ENCODE peak calls at places on chromosomes 13 and 19, in four cellular contexts. One of them, this sample, is unnamed.
A peak's percentile ranks its signal among the peaks of the same experiment; 100 is the strongest.

GRCh38 chr13:101545521-101545920 is 93.0 kb downstream of the ITGBL1 start:
- DNase-seq in AG09309: no peak
- DNase-seq in testis: no peak
- DNase-seq in right lobe of liver: no peak
- DNase-seq in this sample: no peak

GRCh38 chr13:107348931-107349330 is 781.0 kb upstream of the ARGLU1 start:
- DNase-seq in right lobe of liver: no peak
- DNase-seq in testis: no peak
- DNase-seq in AG09309: no peak
- DNase-seq in this sample: no peak

GRCh38 chr13:108917581-108917980 is 288.2 kb downstream of the MYO16 start:
- DNase-seq in AG09309: peak; percentile 37
- DNase-seq in testis: no peak
- DNase-seq in right lobe of liver: no peak
- DNase-seq in this sample: no peak

GRCh38 chr13:50081106-50081898 is 66.1 kb downstream of the KCNRG start:
- DNase-seq in AG09309: no peak
- DNase-seq in testis: peak; percentile 72
- DNase-seq in right lobe of liver: peak; percentile 70
- DNase-seq in this sample: peak; percentile 50

GRCh38 chr13:46995874-46996273 is 99.0 kb upstream of the HTR2A start:
- DNase-seq in AG09309: no peak
- DNase-seq in testis: no peak
- DNase-seq in right lobe of liver: no peak
- DNase-seq in this sample: no peak

GRCh38 chr13:36124236-36124822 is 6.9 kb downstream of the DCLK1 start:
- DNase-seq in testis: peak; percentile 75
- DNase-seq in AG09309: peak; percentile 44
- DNase-seq in right lobe of liver: no peak
- DNase-seq in this sample: no peak

GRCh38 chr19:33904681-33905080 is 108.0 kb downstream of the KCTD15 start:
- DNase-seq in AG09309: no peak
- DNase-seq in right lobe of liver: peak; percentile 51
- DNase-seq in testis: no peak
- DNase-seq in this sample: peak; percentile 46

GRCh38 chr13:30880151-30880551 is 25.9 kb upstream of the MEDAG start:
- DNase-seq in testis: no peak
- DNase-seq in right lobe of liver: no peak
- DNase-seq in AG09309: no peak
- DNase-seq in this sample: no peak

GRCh38 chr19:50638576-50638975 is 1.1 kb downstream of the SYT3 start:
- DNase-seq in testis: no peak
- DNase-seq in AG09309: no peak
- DNase-seq in right lobe of liver: no peak
- DNase-seq in this sample: no peak

GRCh38 chr13:31096624-31097302 is 64.9 kb downstream of the HSPH1 start:
- DNase-seq in testis: no peak
- DNase-seq in AG09309: no peak
- DNase-seq in right lobe of liver: no peak
- DNase-seq in this sample: peak; percentile 30

GRCh38 chr13:36920612-36921185 is 661 bp upstream of the SMAD9 start:
- DNase-seq in testis: no peak
- DNase-seq in AG09309: no peak
- DNase-seq in right lobe of liver: no peak
- DNase-seq in this sample: no peak

GRCh38 chr13:96781141-96781540 is 213.1 kb downstream of the OXGR1 start:
- DNase-seq in AG09309: no peak
- DNase-seq in testis: peak; percentile 26
- DNase-seq in right lobe of liver: no peak
- DNase-seq in this sample: no peak

GRCh38 chr13:21006141-21007005 is 55.0 kb downstream of the LATS2 start:
- DNase-seq in testis: no peak
- DNase-seq in AG09309: no peak
- DNase-seq in right lobe of liver: no peak
- DNase-seq in this sample: no peak

GRCh38 chr13:70128098-70128497 is 19.8 kb upstream of the KLHL1 start:
- DNase-seq in AG09309: no peak
- DNase-seq in testis: no peak
- DNase-seq in right lobe of liver: no peak
- DNase-seq in this sample: no peak

GRCh38 chr19:5237939-5238480 is 102.6 kb downstream of the PTPRS start:
- DNase-seq in AG09309: no peak
- DNase-seq in right lobe of liver: no peak
- DNase-seq in testis: no peak
- DNase-seq in this sample: no peak

GRCh38 chr13:110666255-110666533 is 39.7 kb downstream of the CARS2 start:
- DNase-seq in testis: no peak
- DNase-seq in AG09309: no peak
- DNase-seq in right lobe of liver: no peak
- DNase-seq in this sample: no peak

GRCh38 chr19:32373614-32374295 is 28.3 kb downstream of the ZNF507 start:
- DNase-seq in AG09309: peak; percentile 96
- DNase-seq in testis: no peak
- DNase-seq in right lobe of liver: no peak
- DNase-seq in this sample: peak; percentile 85

GRCh38 chr13:60448907-60449510 is 52.0 kb downstream of the TDRD3 start:
- DNase-seq in testis: peak; percentile 16
- DNase-seq in AG09309: peak; percentile 29
- DNase-seq in right lobe of liver: no peak
- DNase-seq in this sample: peak; percentile 1

GRCh38 chr19:15093001-15093400 is 11.0 kb downstream of the OR1I1 start:
- DNase-seq in AG09309: no peak
- DNase-seq in testis: no peak
- DNase-seq in right lobe of liver: no peak
- DNase-seq in this sample: no peak

GRCh38 chr19:37718357-37718756 is 1.2 kb downstream of the ZNF607 start:
- DNase-seq in right lobe of liver: no peak
- DNase-seq in testis: no peak
- DNase-seq in AG09309: no peak
- DNase-seq in this sample: no peak

GRCh38 chr19:10043286-10043927 is 30.1 kb downstream of the RDH8 start:
- DNase-seq in right lobe of liver: no peak
- DNase-seq in AG09309: no peak
- DNase-seq in testis: no peak
- DNase-seq in this sample: no peak

GRCh38 chr13:46057251-46058015 is 4.9 kb upstream of the ZC3H13 start:
- DNase-seq in AG09309: no peak
- DNase-seq in testis: no peak
- DNase-seq in right lobe of liver: no peak
- DNase-seq in this sample: no peak

GRCh38 chr13:88223958-88224357 is 552.8 kb downstream of the SLITRK5 start:
- DNase-seq in testis: no peak
- DNase-seq in right lobe of liver: no peak
- DNase-seq in AG09309: no peak
- DNase-seq in this sample: no peak
- TF ChIP-seq CTCF in testis: no peak
- TF ChIP-seq CTCF in right lobe of liver: no peak
- TF ChIP-seq CTCF in AG09309: no peak
- TF ChIP-seq CTCF in this sample: no peak

GRCh38 chr13:75761373-75761772 is 125.2 kb downstream of the LMO7 start:
- DNase-seq in AG09309: no peak
- DNase-seq in right lobe of liver: no peak
- DNase-seq in testis: no peak
- DNase-seq in this sample: no peak

GRCh38 chr13:75759531-75759930 is 123.4 kb downstream of the LMO7 start:
- DNase-seq in right lobe of liver: no peak
- DNase-seq in AG09309: no peak
- DNase-seq in testis: no peak
- DNase-seq in this sample: no peak

GRCh38 chr13:75762066-75762937 is 126.2 kb downstream of the LMO7 start:
- DNase-seq in AG09309: no peak
- DNase-seq in right lobe of liver: no peak
- DNase-seq in testis: no peak
- DNase-seq in this sample: no peak

GRCh38 chr13:75762967-75763366 is 126.8 kb downstream of the LMO7 start:
- DNase-seq in right lobe of liver: no peak
- DNase-seq in AG09309: no peak
- DNase-seq in testis: no peak
- DNase-seq in this sample: no peak

DNA sequence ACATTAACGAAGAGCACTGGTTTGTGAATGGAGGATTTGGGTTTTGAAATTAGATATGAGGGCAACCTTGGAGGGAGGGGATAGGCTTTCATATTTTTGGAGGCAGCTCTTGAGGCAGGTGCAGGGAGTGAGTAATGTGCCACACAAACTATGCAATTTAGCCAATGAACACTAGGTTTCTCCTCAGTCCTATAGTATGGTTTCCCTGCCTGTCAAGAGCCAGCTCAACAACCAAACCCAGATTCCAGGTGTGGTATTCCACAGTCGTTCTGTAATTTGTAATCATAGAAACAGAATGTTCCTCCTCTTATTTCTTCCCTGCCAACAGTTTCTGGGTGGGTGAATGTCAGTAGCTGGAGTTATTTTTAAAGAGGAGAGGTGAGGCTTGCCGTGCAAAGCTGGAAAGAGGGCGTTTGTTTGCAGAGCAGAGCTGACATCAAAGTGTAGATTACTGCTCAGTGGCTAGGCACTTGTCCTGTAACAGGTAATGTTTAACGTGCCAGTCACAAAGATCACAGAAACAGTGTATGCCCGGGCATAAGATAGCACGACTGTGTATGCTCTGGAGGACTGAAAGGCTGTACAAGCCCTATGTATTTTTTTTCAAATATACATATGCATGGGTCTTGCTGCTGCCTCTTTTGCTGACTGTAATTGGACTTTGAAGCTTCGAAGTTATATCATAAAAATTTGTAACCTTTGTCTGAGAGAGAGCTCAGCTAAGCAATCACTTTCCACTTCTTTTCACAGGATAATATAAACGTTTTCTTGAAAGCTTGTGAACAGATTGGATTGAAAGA is 124.3 kb downstream of the LMO7 start:
- DNase-seq in testis: peak; percentile 27
- DNase-seq in AG09309: no peak
- DNase-seq in right lobe of liver: peak; percentile 40
- DNase-seq in this sample: peak; percentile 33
- TF ChIP-seq CTCF in testis: no peak
- TF ChIP-seq CTCF in AG09309: no peak
- TF ChIP-seq CTCF in right lobe of liver: no peak
- TF ChIP-seq CTCF in this sample: no peak

GRCh38 chr13:99666146-99666805 is 165.0 kb downstream of the TM9SF2 start:
- DNase-seq in right lobe of liver: no peak
- DNase-seq in AG09309: no peak
- DNase-seq in testis: no peak
- DNase-seq in this sample: no peak

GRCh38 chr13:99677388-99677951 is 176.2 kb downstream of the TM9SF2 start:
- DNase-seq in right lobe of liver: no peak
- DNase-seq in testis: no peak
- DNase-seq in AG09309: no peak
- DNase-seq in this sample: no peak

DNA sequence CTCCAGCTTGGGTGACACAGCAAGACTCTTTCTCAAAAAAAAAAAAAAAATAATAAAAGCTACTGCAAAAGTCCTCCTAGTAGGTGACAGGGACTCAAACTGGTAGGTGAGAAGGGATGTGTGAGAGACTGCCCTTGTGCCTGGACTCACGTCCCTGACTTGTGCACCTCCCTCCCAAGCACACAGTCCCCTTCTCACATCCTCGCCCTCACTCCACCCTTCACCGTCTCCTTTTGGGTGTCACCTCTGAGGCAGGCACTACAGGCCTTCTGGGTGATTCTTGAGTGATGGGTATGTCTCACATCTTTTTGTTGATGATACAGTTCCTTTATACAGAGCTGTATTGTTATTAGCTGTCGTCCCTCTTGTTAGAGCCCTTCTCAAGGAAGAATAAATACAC is 170.5 kb downstream of the TM9SF2 start:
- DNase-seq in right lobe of liver: no peak
- DNase-seq in testis: no peak
- DNase-seq in AG09309: no peak
- DNase-seq in this sample: no peak
- TF ChIP-seq CTCF in right lobe of liver: no peak
- TF ChIP-seq CTCF in testis: no peak
- TF ChIP-seq CTCF in AG09309: no peak
- TF ChIP-seq CTCF in this sample: no peak

DNA sequence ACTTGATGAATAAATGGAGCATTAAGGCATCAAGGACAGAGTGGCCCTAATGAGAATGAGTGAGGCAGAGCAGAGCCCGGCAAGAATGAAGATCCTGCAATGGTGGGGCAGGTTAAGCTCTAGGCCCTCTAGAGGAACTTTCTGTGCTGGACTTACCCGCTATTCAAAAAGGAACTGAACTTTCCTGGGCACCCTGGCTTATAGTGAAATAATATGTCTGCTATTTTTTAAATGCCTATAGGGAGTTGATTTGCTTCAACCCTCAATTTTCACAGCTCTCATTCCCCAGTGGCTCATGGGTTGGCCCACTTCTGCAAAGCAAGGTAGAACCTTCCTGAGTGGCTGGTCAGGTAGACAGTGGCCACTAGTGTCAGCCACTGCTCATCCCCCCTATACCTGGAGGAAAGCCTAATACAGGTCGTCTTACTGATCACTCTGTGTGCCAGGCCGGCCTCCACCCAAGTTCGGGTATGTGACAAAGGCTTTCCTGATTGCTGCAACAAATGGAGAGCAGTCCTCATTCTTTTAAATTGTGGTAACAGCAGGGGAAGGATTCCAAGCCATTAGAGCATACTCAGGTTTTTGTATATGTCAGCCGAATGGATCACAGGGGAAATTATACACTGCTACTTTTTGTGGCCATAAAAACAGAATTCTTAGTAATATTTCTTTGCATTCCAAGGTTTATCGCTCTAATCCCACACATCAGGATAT is 103.0 kb downstream of the KL start:
- DNase-seq in AG09309: no peak
- DNase-seq in testis: no peak
- DNase-seq in right lobe of liver: no peak
- DNase-seq in this sample: no peak
- TF ChIP-seq CTCF in AG09309: no peak
- TF ChIP-seq CTCF in testis: no peak
- TF ChIP-seq CTCF in right lobe of liver: no peak
- TF ChIP-seq CTCF in this sample: no peak

This sample was measured in Calu3.